ENCODE peak calls at places on chromosomes 4 and X, in seven cellular contexts. One of them, this sample, is unnamed.

GRCh38 chrX:138925330-138925729 is 213.8 kb upstream of the FGF13 start:
- DNase-seq in activated T-cell treated with anti-CD3 and anti-CD28 coated beads for 1 hour: no peak
- DNase-seq in adipocyte: no peak
- DNase-seq in HEK293T: no peak
- DNase-seq in aorta: no peak
- DNase-seq in ascending aorta: no peak
- DNase-seq in breast epithelium: no peak
- DNase-seq in this sample: no peak

GRCh38 chr4:108369035-108369655 is 200.4 kb upstream of the LEF1 start:
- DNase-seq in activated T-cell treated with anti-CD3 and anti-CD28 coated beads for 1 hour: no peak
- DNase-seq in adipocyte: no peak
- DNase-seq in HEK293T: no peak
- DNase-seq in aorta: no peak
- DNase-seq in ascending aorta: no peak
- DNase-seq in breast epithelium: no peak
- DNase-seq in this sample: no peak

GRCh38 chr4:26330186-26330787 is 9.5 kb downstream of the RBPJ start:
- DNase-seq in activated T-cell treated with anti-CD3 and anti-CD28 coated beads for 1 hour: no peak
- DNase-seq in adipocyte: peak
- DNase-seq in HEK293T: peak
- DNase-seq in aorta: no peak
- DNase-seq in ascending aorta: no peak
- DNase-seq in breast epithelium: no peak
- DNase-seq in this sample: no peak

GRCh38 chrX:134999469-134999868 is 8.7 kb downstream of the SMIM10 start:
- DNase-seq in activated T-cell treated with anti-CD3 and anti-CD28 coated beads for 1 hour: no peak
- DNase-seq in adipocyte: peak
- DNase-seq in HEK293T: peak
- DNase-seq in aorta: no peak
- DNase-seq in ascending aorta: no peak
- DNase-seq in breast epithelium: no peak
- DNase-seq in this sample: no peak

GRCh38 chr4:140662082-140662869 is 93.5 kb upstream of the UCP1 start:
- DNase-seq in activated T-cell treated with anti-CD3 and anti-CD28 coated beads for 1 hour: no peak
- DNase-seq in adipocyte: peak
- DNase-seq in HEK293T: no peak
- DNase-seq in aorta: no peak
- DNase-seq in ascending aorta: no peak
- DNase-seq in breast epithelium: no peak
- DNase-seq in this sample: no peak

GRCh38 chr4:153326513-153326912 is 18.0 kb upstream of the MND1 start:
- DNase-seq in activated T-cell treated with anti-CD3 and anti-CD28 coated beads for 1 hour: no peak
- DNase-seq in adipocyte: peak
- DNase-seq in HEK293T: no peak
- DNase-seq in aorta: no peak
- DNase-seq in ascending aorta: no peak
- DNase-seq in breast epithelium: no peak
- DNase-seq in this sample: no peak

GRCh38 chr4:120835342-120835741 is 87.2 kb downstream of the PRDM5 start:
- DNase-seq in activated T-cell treated with anti-CD3 and anti-CD28 coated beads for 1 hour: no peak
- DNase-seq in adipocyte: no peak
- DNase-seq in HEK293T: no peak
- DNase-seq in aorta: no peak
- DNase-seq in ascending aorta: no peak
- DNase-seq in breast epithelium: no peak
- DNase-seq in this sample: no peak

GRCh38 chr4:174365018-174365587 is 81.4 kb downstream of the CEP44 start:
- DNase-seq in activated T-cell treated with anti-CD3 and anti-CD28 coated beads for 1 hour: no peak
- DNase-seq in adipocyte: peak
- DNase-seq in HEK293T: peak
- DNase-seq in aorta: no peak
- DNase-seq in ascending aorta: no peak
- DNase-seq in breast epithelium: no peak
- DNase-seq in this sample: peak

GRCh38 chr4:78424456-78424855 is 127.1 kb upstream of the ANXA3 start:
- DNase-seq in activated T-cell treated with anti-CD3 and anti-CD28 coated beads for 1 hour: no peak
- DNase-seq in adipocyte: no peak
- DNase-seq in HEK293T: no peak
- DNase-seq in aorta: no peak
- DNase-seq in ascending aorta: no peak
- DNase-seq in breast epithelium: no peak
- DNase-seq in this sample: no peak

GRCh38 chr4:87425711-87426110 is 3.3 kb downstream of the NUDT9 start:
- DNase-seq in activated T-cell treated with anti-CD3 and anti-CD28 coated beads for 1 hour: no peak
- DNase-seq in adipocyte: no peak
- DNase-seq in HEK293T: no peak
- DNase-seq in aorta: no peak
- DNase-seq in ascending aorta: no peak
- DNase-seq in breast epithelium: no peak
- DNase-seq in this sample: no peak

GRCh38 chr4:96305030-96305429 is 465.1 kb downstream of the PDHA2 start:
- DNase-seq in activated T-cell treated with anti-CD3 and anti-CD28 coated beads for 1 hour: no peak
- DNase-seq in adipocyte: no peak
- DNase-seq in HEK293T: no peak
- DNase-seq in aorta: no peak
- DNase-seq in ascending aorta: no peak
- DNase-seq in breast epithelium: no peak
- DNase-seq in this sample: no peak

GRCh38 chr4:81173213-81173612 is 41.8 kb downstream of the PRKG2 start:
- DNase-seq in activated T-cell treated with anti-CD3 and anti-CD28 coated beads for 1 hour: no peak
- DNase-seq in adipocyte: no peak
- DNase-seq in HEK293T: no peak
- DNase-seq in aorta: no peak
- DNase-seq in ascending aorta: no peak
- DNase-seq in breast epithelium: no peak
- DNase-seq in this sample: no peak

GRCh38 chr4:52657630-52658501 is 1.2 kb downstream of the USP46 start:
- DNase-seq in activated T-cell treated with anti-CD3 and anti-CD28 coated beads for 1 hour: no peak
- DNase-seq in adipocyte: peak
- DNase-seq in HEK293T: no peak
- DNase-seq in aorta: no peak
- DNase-seq in ascending aorta: no peak
- DNase-seq in breast epithelium: no peak
- DNase-seq in this sample: peak

GRCh38 chrX:136608295-136608933 is 39.5 kb upstream of the CD40LG start:
- DNase-seq in activated T-cell treated with anti-CD3 and anti-CD28 coated beads for 1 hour: peak
- DNase-seq in adipocyte: peak
- DNase-seq in HEK293T: no peak
- DNase-seq in aorta: no peak
- DNase-seq in ascending aorta: no peak
- DNase-seq in breast epithelium: peak
- DNase-seq in this sample: peak

GRCh38 chrX:39654952-39655351 is 442.8 kb downstream of the BCOR start:
- DNase-seq in activated T-cell treated with anti-CD3 and anti-CD28 coated beads for 1 hour: no peak
- DNase-seq in adipocyte: no peak
- DNase-seq in HEK293T: no peak
- DNase-seq in aorta: no peak
- DNase-seq in ascending aorta: no peak
- DNase-seq in breast epithelium: no peak
- DNase-seq in this sample: no peak

GRCh38 chr4:20248155-20248558 is 3.5 kb upstream of the SLIT2 start:
- DNase-seq in activated T-cell treated with anti-CD3 and anti-CD28 coated beads for 1 hour: no peak
- DNase-seq in adipocyte: peak
- DNase-seq in HEK293T: peak
- DNase-seq in aorta: no peak
- DNase-seq in ascending aorta: no peak
- DNase-seq in breast epithelium: no peak
- DNase-seq in this sample: peak

GRCh38 chr4:119068529-119068962 is 67.1 kb upstream of the MYOZ2 start:
- DNase-seq in activated T-cell treated with anti-CD3 and anti-CD28 coated beads for 1 hour: no peak
- DNase-seq in adipocyte: peak
- DNase-seq in HEK293T: peak
- DNase-seq in aorta: no peak
- DNase-seq in ascending aorta: no peak
- DNase-seq in breast epithelium: no peak
- DNase-seq in this sample: no peak

GRCh38 chrX:65588795-65589194 is 54.2 kb upstream of the LAS1L start:
- DNase-seq in activated T-cell treated with anti-CD3 and anti-CD28 coated beads for 1 hour: no peak
- DNase-seq in adipocyte: no peak
- DNase-seq in HEK293T: no peak
- DNase-seq in aorta: no peak
- DNase-seq in ascending aorta: no peak
- DNase-seq in breast epithelium: no peak
- DNase-seq in this sample: no peak

GRCh38 chr4:172881645-172882044 is 287.0 kb upstream of the GALNT7 start:
- DNase-seq in activated T-cell treated with anti-CD3 and anti-CD28 coated beads for 1 hour: no peak
- DNase-seq in adipocyte: no peak
- DNase-seq in HEK293T: no peak
- DNase-seq in aorta: no peak
- DNase-seq in ascending aorta: no peak
- DNase-seq in breast epithelium: no peak
- DNase-seq in this sample: no peak

GRCh38 chr4:96509039-96509741 is 669.3 kb downstream of the PDHA2 start:
- DNase-seq in activated T-cell treated with anti-CD3 and anti-CD28 coated beads for 1 hour: no peak
- DNase-seq in adipocyte: no peak
- DNase-seq in HEK293T: no peak
- DNase-seq in aorta: no peak
- DNase-seq in ascending aorta: no peak
- DNase-seq in breast epithelium: no peak
- DNase-seq in this sample: no peak

This sample was measured in nephron progenitor cell.